ENCODE peak calls at places on chromosomes 1 and 21, in eight cellular contexts. Z is heart right ventricle; O is mammary epithelial cell; Y is CD8-positive, alpha-beta T cell; B is GM23338; G is neuronal stem cell; D is lower lobe of right lung; F is spleen. S is an unnamed sample.

GRCh38 chr1:72649974-72650373 is 367.6 kb upstream of the NEGR1 start:
- DNase-seq in Z (no peak), O (peak; percentile 44), Y (no peak), B (no peak), G (no peak), D (no peak), F (no peak), S (no peak)

GRCh38 chr1:42358791-42359190 is 21.8 kb upstream of the RIMKLA start:
- DNase-seq in Z (no peak), O (no peak), Y (no peak), B (no peak), G (no peak), D (no peak), F (no peak), S (no peak)

GRCh38 chr1:56584910-56585528 is 5.7 kb upstream of the PLPP3 start:
- DNase-seq in Z (peak; percentile 42), O (peak; percentile 25), Y (no peak), B (peak; percentile 80), G (peak; percentile 58), D (no peak), F (no peak), S (no peak)

GRCh38 chr21:35195232-35195631 is 146.1 kb upstream of the RUNX1 start:
- DNase-seq in Z (no peak), O (peak; percentile 54), Y (no peak), B (no peak), G (no peak), D (no peak), F (no peak), S (no peak)

GRCh38 chr1:92907949-92908684 is 53.1 kb downstream of the DIPK1A start:
- DNase-seq in Z (no peak), O (peak; percentile 87), Y (no peak), B (no peak), G (no peak), D (no peak), F (no peak), S (no peak)

GRCh38 chr1:53511323-53511932 is 52.2 kb downstream of the DMRTB1 start:
- DNase-seq in Z (no peak), O (no peak), Y (no peak), B (no peak), G (no peak), D (no peak), F (no peak), S (no peak)

GRCh38 chr1:234597894-234598293 is 12.1 kb downstream of the IRF2BP2 start:
- DNase-seq in Z (peak; percentile 73), O (peak; percentile 51), Y (peak; percentile 43), B (peak; percentile 63), G (no peak), D (no peak), F (no peak), S (no peak)

GRCh38 chr1:211537253-211537652 is 41.7 kb downstream of the SLC30A1 start:
- DNase-seq in Z (no peak), O (no peak), Y (no peak), B (no peak), G (no peak), D (no peak), F (no peak), S (no peak)

GRCh38 chr1:225849905-225850304 is 32.3 kb downstream of the TMEM63A start:
- DNase-seq in Z (peak; percentile 41), O (no peak), Y (peak; percentile 46), B (no peak), G (no peak), D (no peak), F (peak; percentile 88), S (no peak)

GRCh38 chr21:43865471-43866181 is 603 bp downstream of the AGPAT3 start:
- DNase-seq in Z (peak; percentile 47), O (peak; percentile 30), Y (peak; percentile 27), B (peak; percentile 30), G (no peak), D (peak; percentile 77), F (peak; percentile 91), S (no peak)

GRCh38 chr21:44763451-44764318 is 37.9 kb downstream of the UBE2G2 start:
- DNase-seq in Z (no peak), O (no peak), Y (no peak), B (no peak), G (no peak), D (no peak), F (peak; percentile 61), S (no peak)

GRCh38 chr1:225909477-225909876 is 14.6 kb downstream of the PYCR2 start:
- DNase-seq in Z (no peak), O (no peak), Y (no peak), B (no peak), G (no peak), D (no peak), F (peak; percentile 17), S (no peak)

GRCh38 chr1:151145158-151146071 is 1.0 kb downstream of the SEMA6C start:
- DNase-seq in Z (peak; percentile 74), O (no peak), Y (no peak), B (peak; percentile 60), G (no peak), D (no peak), F (peak; percentile 79), S (no peak)

GRCh38 chr1:44810101-44810761 is 1.9 kb downstream of the BTBD19 start:
- DNase-seq in Z (no peak), O (no peak), Y (no peak), B (no peak), G (no peak), D (peak; percentile 87), F (peak; percentile 90), S (peak; percentile 9)

GRCh38 chr1:99677416-99677815 is 31.5 kb downstream of the PALMD start:
- DNase-seq in Z (peak; percentile 39), O (no peak), Y (no peak), B (peak; percentile 57), G (no peak), D (no peak), F (no peak), S (no peak)

GRCh38 chr1:24745711-24746582 is 700 bp downstream of the CLIC4 start:
- DNase-seq in Z (peak; percentile 58), O (peak; percentile 80), Y (no peak), B (peak; percentile 60), G (no peak), D (peak; percentile 66), F (peak; percentile 64), S (no peak)

GRCh38 chr1:40641601-40642242 is 23.8 kb downstream of the RIMS3 start:
- DNase-seq in Z (no peak), O (no peak), Y (no peak), B (no peak), G (no peak), D (no peak), F (peak; percentile 51), S (no peak)
- H3K4me1 ChIP-seq in Z (no peaks in the 10 kb centered on the region), O (peaks cover 5% of the 10 kb centered on the region), Y (peaks cover 18% of the 10 kb centered on the region), B (no peaks in the 10 kb centered on the region), G (peaks cover 14% of the 10 kb centered on the region), D (no peaks in the 10 kb centered on the region), F (no peaks in the 10 kb centered on the region), S (no peaks in the 10 kb centered on the region)

GRCh38 chr1:1926346-1926811 is 7.3 kb upstream of the TMEM52 start:
- DNase-seq in Z (no peak), O (no peak), Y (no peak), B (no peak), G (no peak), D (no peak), F (peak; percentile 56), S (peak; percentile 55)

GRCh38 chr1:1923681-1924000 is 4.6 kb upstream of the TMEM52 start:
- DNase-seq in Z (no peak), O (no peak), Y (no peak), B (no peak), G (no peak), D (no peak), F (no peak), S (no peak)

GRCh38 chr1:1924378-1924777 is 5.3 kb upstream of the TMEM52 start:
- DNase-seq in Z (no peak), O (no peak), Y (no peak), B (no peak), G (no peak), D (no peak), F (peak; percentile 76), S (no peak)

GRCh38 chr1:1925437-1926345 is 6.6 kb upstream of the TMEM52 start:
- DNase-seq in Z (no peak), O (no peak), Y (no peak), B (no peak), G (no peak), D (no peak), F (no peak), S (no peak)

DNA sequence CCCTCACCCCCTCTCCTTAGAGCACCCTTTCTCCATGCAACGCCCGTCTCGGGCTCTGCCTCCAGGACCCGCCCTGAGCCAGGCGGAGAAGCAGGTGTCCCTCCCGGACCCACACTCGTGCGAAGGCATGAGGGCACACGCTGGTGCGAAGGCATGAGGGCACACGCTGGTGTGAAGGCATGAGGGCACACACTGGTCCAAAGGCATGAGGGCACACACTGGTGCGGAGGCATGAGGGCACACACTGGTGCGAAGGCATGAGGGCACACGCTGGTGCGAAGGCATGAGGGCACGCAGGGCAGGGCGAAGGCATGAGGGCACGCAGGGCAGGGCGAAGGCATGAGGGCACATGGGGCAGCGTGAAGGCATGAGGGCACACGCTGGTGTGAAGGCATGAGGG is 5.8 kb upstream of the TMEM52 start:
- DNase-seq in Z (no peak), O (no peak), Y (no peak), B (no peak), G (no peak), D (no peak), F (no peak), S (no peak)
- H3K4me3 ChIP-seq in Z (no peak overlapping the region), O (no peak overlapping the region), Y (no peak overlapping the region), B (no peak overlapping the region), G (peak overlapping the region; percentile 59), D (no peak overlapping the region), F (no peak overlapping the region), S (no peak overlapping the region)

GRCh38 chr1:33120436-33121231 is 39.7 kb downstream of the AZIN2 start:
- DNase-seq in Z (no peak), O (peak; percentile 69), Y (no peak), B (no peak), G (no peak), D (no peak), F (no peak), S (no peak)
- H3K4me1 ChIP-seq in Z (no peaks in the 10 kb centered on the region), O (peaks cover 12% of the 10 kb centered on the region), Y (no peaks in the 10 kb centered on the region), B (no peaks in the 10 kb centered on the region), G (no peaks in the 10 kb centered on the region), D (peaks cover under 1% of the 10 kb centered on the region), F (no peaks in the 10 kb centered on the region), S (no peaks in the 10 kb centered on the region)

GRCh38 chr21:32253215-32253641 is 25.6 kb downstream of the MIS18A start:
- DNase-seq in Z (peak; percentile 61), O (no peak), Y (no peak), B (no peak), G (no peak), D (no peak), F (no peak), S (peak; percentile 78)

GRCh38 chr21:32256873-32257620 is 21.8 kb downstream of the MIS18A start:
- DNase-seq in Z (peak; percentile 63), O (peak; percentile 80), Y (no peak), B (no peak), G (no peak), D (no peak), F (no peak), S (peak; percentile 95)

GRCh38 chr21:32260130-32260529 is 18.7 kb downstream of the MIS18A start:
- DNase-seq in Z (no peak), O (no peak), Y (no peak), B (no peak), G (no peak), D (no peak), F (no peak), S (no peak)

GRCh38 chr21:32257952-32258785 is 20.7 kb downstream of the MIS18A start:
- DNase-seq in Z (peak; percentile 67), O (peak; percentile 68), Y (no peak), B (peak; percentile 88), G (peak; percentile 70), D (peak; percentile 57), F (no peak), S (no peak)

GRCh38 chr21:32256226-32256625 is 22.6 kb downstream of the MIS18A start:
- DNase-seq in Z (no peak), O (no peak), Y (no peak), B (no peak), G (no peak), D (no peak), F (no peak), S (no peak)
- H3K4me3 ChIP-seq in Z (no peak overlapping the region), O (no peak overlapping the region), Y (no peak overlapping the region), B (no peak overlapping the region), G (no peak overlapping the region), D (no peak overlapping the region), F (no peak overlapping the region), S (no peak overlapping the region)

S was measured in ascending aorta.